ENCODE peak calls at places on chromosomes 6 and 20, in six cellular contexts. One of them, this sample, is unnamed. For H3K36me3, the result is how much of the 10 kb centered on the place peaks cover.

GRCh38 chr6:156775717-156776116 is 1.5 kb upstream of the ARID1B start:
- DNase-seq in GM23248: peak
- DNase-seq in endothelial cell of umbilical vein: peak
- DNase-seq in heart right ventricle: no peak
- DNase-seq in psoas muscle: no peak
- DNase-seq in vagina: no peak
- DNase-seq in this sample: no peak

GRCh38 chr6:142907017-142907470 is 37.9 kb downstream of the HIVEP2 start:
- DNase-seq in GM23248: no peak
- DNase-seq in endothelial cell of umbilical vein: no peak
- DNase-seq in heart right ventricle: no peak
- DNase-seq in psoas muscle: no peak
- DNase-seq in vagina: no peak
- DNase-seq in this sample: no peak

GRCh38 chr6:159233365-159234101 is 64.3 kb downstream of the FNDC1 start:
- DNase-seq in GM23248: no peak
- DNase-seq in endothelial cell of umbilical vein: no peak
- DNase-seq in heart right ventricle: no peak
- DNase-seq in psoas muscle: no peak
- DNase-seq in vagina: no peak
- DNase-seq in this sample: no peak

GRCh38 chr6:137926207-137926731 is 59.2 kb downstream of the TNFAIP3 start:
- DNase-seq in GM23248: peak
- DNase-seq in endothelial cell of umbilical vein: peak
- DNase-seq in heart right ventricle: no peak
- DNase-seq in psoas muscle: peak
- DNase-seq in vagina: no peak
- DNase-seq in this sample: no peak

GRCh38 chr6:133854633-133855598 is 34.0 kb upstream of the TCF21 start:
- DNase-seq in GM23248: peak
- DNase-seq in endothelial cell of umbilical vein: no peak
- DNase-seq in heart right ventricle: no peak
- DNase-seq in psoas muscle: no peak
- DNase-seq in vagina: no peak
- DNase-seq in this sample: no peak

GRCh38 chr6:169669889-169670288 is 31.9 kb downstream of the WDR27 start:
- DNase-seq in GM23248: peak
- DNase-seq in endothelial cell of umbilical vein: peak
- DNase-seq in heart right ventricle: peak
- DNase-seq in psoas muscle: no peak
- DNase-seq in vagina: no peak
- DNase-seq in this sample: no peak

GRCh38 chr6:41531591-41532582 is 14.3 kb upstream of the FOXP4 start:
- DNase-seq in GM23248: peak
- DNase-seq in endothelial cell of umbilical vein: peak
- DNase-seq in heart right ventricle: no peak
- DNase-seq in psoas muscle: no peak
- DNase-seq in vagina: no peak
- DNase-seq in this sample: no peak

GRCh38 chr6:111564482-111564945 is 41.2 kb downstream of the TRAF3IP2 start:
- DNase-seq in GM23248: peak
- DNase-seq in endothelial cell of umbilical vein: peak
- DNase-seq in heart right ventricle: no peak
- DNase-seq in psoas muscle: peak
- DNase-seq in vagina: no peak
- DNase-seq in this sample: peak

GRCh38 chr6:170455335-170455979 is 97.7 kb downstream of the PSMB1 start:
- DNase-seq in GM23248: no peak
- DNase-seq in endothelial cell of umbilical vein: no peak
- DNase-seq in heart right ventricle: no peak
- DNase-seq in psoas muscle: no peak
- DNase-seq in vagina: no peak
- DNase-seq in this sample: no peak

GRCh38 chr6:129138739-129139405 is 255.9 kb downstream of the LAMA2 start:
- DNase-seq in GM23248: no peak
- DNase-seq in endothelial cell of umbilical vein: no peak
- DNase-seq in heart right ventricle: no peak
- DNase-seq in psoas muscle: no peak
- DNase-seq in vagina: no peak
- DNase-seq in this sample: no peak

GRCh38 chr6:125252891-125253290 is 48.9 kb downstream of the HDDC2 start:
- DNase-seq in GM23248: no peak
- DNase-seq in endothelial cell of umbilical vein: no peak
- DNase-seq in heart right ventricle: no peak
- DNase-seq in psoas muscle: no peak
- DNase-seq in vagina: no peak
- DNase-seq in this sample: no peak

GRCh38 chr6:7260291-7261029 is 52.5 kb downstream of the SSR1 start:
- DNase-seq in GM23248: no peak
- DNase-seq in endothelial cell of umbilical vein: no peak
- DNase-seq in heart right ventricle: no peak
- DNase-seq in psoas muscle: no peak
- DNase-seq in vagina: no peak
- DNase-seq in this sample: no peak
- H3K27ac ChIP-seq in GM23248: no peak
- H3K27ac ChIP-seq in endothelial cell of umbilical vein: no peak
- H3K27ac ChIP-seq in heart right ventricle: peak
- H3K27ac ChIP-seq in psoas muscle: peak
- H3K27ac ChIP-seq in vagina: peak
- H3K27ac ChIP-seq in this sample: no peak

DNA sequence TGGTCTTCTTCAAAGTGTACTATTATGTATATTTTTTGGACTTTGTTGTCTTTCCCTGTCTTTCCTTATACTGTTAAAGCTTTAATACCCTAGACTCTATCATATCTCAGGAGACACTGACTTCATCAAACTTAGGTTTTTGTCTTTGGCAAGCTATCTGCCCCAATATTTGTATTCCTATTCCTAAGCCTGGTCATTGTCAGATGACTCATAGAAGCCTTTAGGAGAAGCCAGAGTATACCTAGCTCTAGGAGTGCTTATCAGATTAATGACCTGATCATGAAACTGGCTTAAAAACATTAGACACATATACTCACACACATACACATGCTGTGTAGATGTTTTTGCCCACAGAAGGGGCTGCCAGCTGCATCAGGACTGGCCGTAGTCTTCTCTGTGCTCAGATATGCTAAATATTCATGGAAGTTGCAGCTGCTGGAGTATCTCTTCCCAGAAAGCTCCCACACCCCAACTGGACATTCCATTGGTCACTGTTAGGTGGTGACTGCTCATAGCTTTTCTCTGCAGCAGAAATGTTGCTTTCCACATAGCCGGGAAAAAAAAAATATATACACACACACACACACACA is 102.0 kb downstream of the ANKS1A start:
- DNase-seq in GM23248: peak
- DNase-seq in endothelial cell of umbilical vein: no peak
- DNase-seq in heart right ventricle: no peak
- DNase-seq in psoas muscle: no peak
- DNase-seq in vagina: no peak
- DNase-seq in this sample: no peak
- H3K36me3 ChIP-seq in GM23248: under half
- H3K36me3 ChIP-seq in endothelial cell of umbilical vein: under half
- H3K36me3 ChIP-seq in heart right ventricle: under half
- H3K36me3 ChIP-seq in psoas muscle: half or more
- H3K36me3 ChIP-seq in vagina: under half
- H3K36me3 ChIP-seq in this sample: under half

GRCh38 chr20:9977629-9978028 is 57.2 kb upstream of the ANKEF1 start:
- DNase-seq in GM23248: peak
- DNase-seq in endothelial cell of umbilical vein: no peak
- DNase-seq in heart right ventricle: no peak
- DNase-seq in psoas muscle: no peak
- DNase-seq in vagina: no peak
- DNase-seq in this sample: no peak

GRCh38 chr20:9981834-9982233 is 53.0 kb upstream of the ANKEF1 start:
- DNase-seq in GM23248: no peak
- DNase-seq in endothelial cell of umbilical vein: no peak
- DNase-seq in heart right ventricle: no peak
- DNase-seq in psoas muscle: no peak
- DNase-seq in vagina: no peak
- DNase-seq in this sample: no peak

GRCh38 chr20:9974324-9974723 is 60.5 kb upstream of the ANKEF1 start:
- DNase-seq in GM23248: no peak
- DNase-seq in endothelial cell of umbilical vein: no peak
- DNase-seq in heart right ventricle: no peak
- DNase-seq in psoas muscle: no peak
- DNase-seq in vagina: no peak
- DNase-seq in this sample: no peak

DNA sequence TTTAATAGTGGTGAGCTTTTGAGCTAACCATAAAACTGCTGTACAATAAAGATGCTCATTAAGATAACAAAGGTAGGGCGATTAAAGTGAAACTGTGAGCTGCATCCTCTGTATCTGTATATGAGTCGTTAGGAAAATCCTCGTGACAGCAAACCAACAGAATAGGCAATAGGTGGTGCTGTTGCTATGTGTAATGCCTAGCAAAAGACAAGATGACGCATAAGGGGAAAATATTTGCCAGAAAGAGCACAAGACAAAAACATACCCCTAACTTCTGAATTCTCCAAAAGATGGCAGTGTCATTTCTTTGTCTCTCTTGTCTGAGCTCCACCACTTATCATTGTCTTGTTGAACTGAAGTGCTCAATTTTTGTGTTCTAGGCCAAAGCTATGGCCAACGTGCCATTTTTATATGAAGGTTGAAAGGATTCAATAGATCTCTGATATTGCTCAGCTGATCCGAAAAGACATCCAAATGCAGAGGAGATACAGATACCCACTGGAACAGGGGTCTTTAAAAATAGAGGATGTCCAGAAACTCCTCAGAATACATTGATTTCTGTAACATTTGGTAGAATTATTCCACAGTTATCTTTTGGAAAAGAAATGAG is 56.3 kb upstream of the ANKEF1 start:
- DNase-seq in GM23248: peak
- DNase-seq in endothelial cell of umbilical vein: peak
- DNase-seq in heart right ventricle: peak
- DNase-seq in psoas muscle: no peak
- DNase-seq in vagina: no peak
- DNase-seq in this sample: no peak
- H3K4me3 ChIP-seq in GM23248: peak
- H3K4me3 ChIP-seq in endothelial cell of umbilical vein: no peak
- H3K4me3 ChIP-seq in heart right ventricle: no peak
- H3K4me3 ChIP-seq in psoas muscle: no peak
- H3K4me3 ChIP-seq in vagina: no peak
- H3K4me3 ChIP-seq in this sample: peak

GRCh38 chr6:167699141-167700036 is 127.3 kb upstream of the AFDN start:
- DNase-seq in GM23248: peak
- DNase-seq in endothelial cell of umbilical vein: peak
- DNase-seq in heart right ventricle: peak
- DNase-seq in psoas muscle: peak
- DNase-seq in vagina: no peak
- DNase-seq in this sample: no peak
- H3K27ac ChIP-seq in GM23248: no peak
- H3K27ac ChIP-seq in endothelial cell of umbilical vein: peak
- H3K27ac ChIP-seq in heart right ventricle: peak
- H3K27ac ChIP-seq in psoas muscle: peak
- H3K27ac ChIP-seq in vagina: peak
- H3K27ac ChIP-seq in this sample: no peak

GRCh38 chr20:38061109-38061508 is 27.6 kb downstream of the RPRD1B start:
- DNase-seq in GM23248: no peak
- DNase-seq in endothelial cell of umbilical vein: no peak
- DNase-seq in heart right ventricle: no peak
- DNase-seq in psoas muscle: no peak
- DNase-seq in vagina: no peak
- DNase-seq in this sample: no peak
- H3K36me3 ChIP-seq in GM23248: half or more
- H3K36me3 ChIP-seq in endothelial cell of umbilical vein: under half
- H3K36me3 ChIP-seq in heart right ventricle: under half
- H3K36me3 ChIP-seq in psoas muscle: half or more
- H3K36me3 ChIP-seq in vagina: under half
- H3K36me3 ChIP-seq in this sample: under half